ENCODE peak calls at places on chromosomes 11 and 22, in eight cellular contexts. X, W, N, U, P, H, D and E are unnamed samples.
A peak's percentile ranks its signal among the peaks of the same experiment; 100 is the strongest.

GRCh38 chr11:118128821-118129474 is 23.7 kb downstream of the SCN4B start:
- DNase-seq in X (no peak), W (no peak), N (no peak), U (no peak), P (no peak), H (no peak), D (no peak), E (no peak)

GRCh38 chr11:3052109-3052479 is 5.1 kb downstream of the CARS1 start:
- DNase-seq in X (no peak), W (no peak), N (no peak), U (no peak), P (no peak), H (no peak), D (no peak), E (no peak)

GRCh38 chr11:70549386-70549785 is 151.1 kb downstream of the CTTN start:
- DNase-seq in X (no peak), W (no peak), N (no peak), U (no peak), P (peak; percentile 37), H (no peak), D (no peak), E (no peak)

GRCh38 chr22:18947905-18948304 is 11.8 kb upstream of the PRODH start:
- DNase-seq in X (no peak), W (no peak), N (no peak), U (no peak), P (no peak), H (peak; percentile 12), D (no peak), E (peak; percentile 56)

GRCh38 chr11:2583605-2583958 is 116.2 kb downstream of the KCNQ1OT1 start:
- DNase-seq in X (no peak), W (no peak), N (no peak), U (no peak), P (peak; percentile 31), H (no peak), D (no peak), E (no peak)

GRCh38 chr22:42938449-42938848 is 76.5 kb downstream of the PACSIN2 start:
- DNase-seq in X (no peak), W (no peak), N (no peak), U (no peak), P (no peak), H (no peak), D (no peak), E (no peak)

GRCh38 chr22:25232301-25232700 is 12.9 kb downstream of the CRYBB2 start:
- DNase-seq in X (no peak), W (no peak), N (no peak), U (no peak), P (no peak), H (no peak), D (peak; percentile 59), E (no peak)

GRCh38 chr22:38137876-38138687 is 27.6 kb upstream of the BAIAP2L2 start:
- DNase-seq in X (no peak), W (no peak), N (no peak), U (no peak), P (no peak), H (no peak), D (no peak), E (peak; percentile 69)

GRCh38 chr22:38419121-38419863 is 35.7 kb downstream of the KCNJ4 start:
- DNase-seq in X (no peak), W (no peak), N (no peak), U (no peak), P (peak; percentile 56), H (no peak), D (no peak), E (no peak)

GRCh38 chr11:3123761-3124733 is 41.1 kb downstream of the OSBPL5 start:
- DNase-seq in X (peak; percentile 63), W (no peak), N (peak; percentile 88), U (no peak), P (peak; percentile 82), H (peak; percentile 80), D (peak; percentile 94), E (peak; percentile 94)

GRCh38 chr11:83480811-83481210 is 194.6 kb upstream of the CCDC90B start:
- DNase-seq in X (no peak), W (no peak), N (no peak), U (peak; percentile 9), P (no peak), H (no peak), D (no peak), E (no peak)

GRCh38 chr22:30970356-30970746 is 1.3 kb downstream of the TUG1 start:
- DNase-seq in X (no peak), W (no peak), N (no peak), U (no peak), P (no peak), H (no peak), D (no peak), E (no peak)
- H3K9me3 ChIP-seq in X (peaks cover 9% of the 10 kb centered on the region), W (peaks cover 50% of the 10 kb centered on the region), N (peaks cover 15% of the 10 kb centered on the region), U (peaks cover 46% of the 10 kb centered on the region), P (peaks cover 23% of the 10 kb centered on the region), H (peaks cover 4% of the 10 kb centered on the region), D (peaks cover 15% of the 10 kb centered on the region), E (peaks cover 30% of the 10 kb centered on the region)

GRCh38 chr22:49392841-49393510 is 434.7 kb downstream of the BRD1 start:
- DNase-seq in X (no peak), W (no peak), N (no peak), U (no peak), P (no peak), H (no peak), D (no peak), E (peak; percentile 33)

GRCh38 chr22:49395617-49396016 is 432.1 kb downstream of the BRD1 start:
- DNase-seq in X (no peak), W (no peak), N (no peak), U (no peak), P (no peak), H (no peak), D (no peak), E (no peak)

GRCh38 chr22:49392247-49392646 is 435.4 kb downstream of the BRD1 start:
- DNase-seq in X (no peak), W (no peak), N (no peak), U (no peak), P (no peak), H (no peak), D (no peak), E (no peak)

GRCh38 chr22:49393526-49393925 is 434.1 kb downstream of the BRD1 start:
- DNase-seq in X (no peak), W (no peak), N (no peak), U (no peak), P (no peak), H (no peak), D (no peak), E (no peak)

GRCh38 chr22:49394116-49394785 is 433.4 kb downstream of the BRD1 start:
- DNase-seq in X (no peak), W (no peak), N (no peak), U (no peak), P (no peak), H (peak; percentile 9), D (no peak), E (peak; percentile 18)
- H3K9me3 ChIP-seq in X (no peaks in the 10 kb centered on the region), W (no peaks in the 10 kb centered on the region), N (peaks cover 77% of the 10 kb centered on the region), U (no peaks in the 10 kb centered on the region), P (peaks cover 2% of the 10 kb centered on the region), H (no peaks in the 10 kb centered on the region), D (peaks cover 58% of the 10 kb centered on the region), E (no peaks in the 10 kb centered on the region)

DNA sequence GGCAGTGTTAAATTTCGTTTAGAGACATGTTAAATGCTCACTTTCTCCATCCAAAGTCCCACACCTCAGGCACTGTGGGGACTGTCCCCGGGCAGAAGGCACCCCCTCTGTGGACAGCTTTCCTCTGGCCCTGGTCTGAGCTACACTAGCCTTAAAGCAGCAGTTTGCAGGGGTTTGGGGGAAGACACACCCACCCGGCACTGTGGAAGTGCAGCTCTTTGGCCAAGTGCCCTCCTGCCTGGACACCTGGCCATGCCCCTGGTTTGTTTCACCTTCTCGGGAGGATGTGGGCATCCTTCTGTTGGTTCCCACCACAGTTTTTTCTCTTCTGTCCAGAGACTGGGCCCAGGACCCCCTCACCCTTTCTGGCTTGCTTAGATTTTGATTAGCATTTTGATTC is 1254.7 kb downstream of the BRD1 start:
- DNase-seq in X (no peak), W (no peak), N (no peak), U (no peak), P (peak; percentile 4), H (no peak), D (no peak), E (no peak)
- H3K9me3 ChIP-seq in X (peaks cover 6% of the 10 kb centered on the region), W (no peaks in the 10 kb centered on the region), N (peaks cover 54% of the 10 kb centered on the region), U (peaks cover 8% of the 10 kb centered on the region), P (peaks cover 9% of the 10 kb centered on the region), H (no peaks in the 10 kb centered on the region), D (peaks cover 19% of the 10 kb centered on the region), E (no peaks in the 10 kb centered on the region)

GRCh38 chr11:99505831-99506230 is 485.1 kb downstream of the CNTN5 start:
- DNase-seq in X (no peak), W (no peak), N (no peak), U (no peak), P (no peak), H (no peak), D (no peak), E (no peak)

GRCh38 chr11:99513368-99513767 is 492.6 kb downstream of the CNTN5 start:
- DNase-seq in X (no peak), W (no peak), N (no peak), U (no peak), P (no peak), H (no peak), D (no peak), E (no peak)

GRCh38 chr11:99505319-99505718 is 484.6 kb downstream of the CNTN5 start:
- DNase-seq in X (no peak), W (no peak), N (peak; percentile 59), U (no peak), P (no peak), H (no peak), D (no peak), E (no peak)

GRCh38 chr11:99509863-99510262 is 489.1 kb downstream of the CNTN5 start:
- DNase-seq in X (no peak), W (no peak), N (no peak), U (no peak), P (no peak), H (no peak), D (no peak), E (no peak)
- H3K9me3 ChIP-seq in X (no peaks in the 10 kb centered on the region), W (no peaks in the 10 kb centered on the region), N (no peaks in the 10 kb centered on the region), U (no peaks in the 10 kb centered on the region), P (no peaks in the 10 kb centered on the region), H (no peaks in the 10 kb centered on the region), D (no peaks in the 10 kb centered on the region), E (no peaks in the 10 kb centered on the region)

GRCh38 chr11:110929129-110929528 is 216.9 kb upstream of the ARHGAP20 start:
- DNase-seq in X (no peak), W (no peak), N (no peak), U (no peak), P (no peak), H (no peak), D (no peak), E (no peak)
- H3K9me3 ChIP-seq in X (no peaks in the 10 kb centered on the region), W (no peaks in the 10 kb centered on the region), N (no peaks in the 10 kb centered on the region), U (no peaks in the 10 kb centered on the region), P (no peaks in the 10 kb centered on the region), H (no peaks in the 10 kb centered on the region), D (no peaks in the 10 kb centered on the region), E (no peaks in the 10 kb centered on the region)

DNA sequence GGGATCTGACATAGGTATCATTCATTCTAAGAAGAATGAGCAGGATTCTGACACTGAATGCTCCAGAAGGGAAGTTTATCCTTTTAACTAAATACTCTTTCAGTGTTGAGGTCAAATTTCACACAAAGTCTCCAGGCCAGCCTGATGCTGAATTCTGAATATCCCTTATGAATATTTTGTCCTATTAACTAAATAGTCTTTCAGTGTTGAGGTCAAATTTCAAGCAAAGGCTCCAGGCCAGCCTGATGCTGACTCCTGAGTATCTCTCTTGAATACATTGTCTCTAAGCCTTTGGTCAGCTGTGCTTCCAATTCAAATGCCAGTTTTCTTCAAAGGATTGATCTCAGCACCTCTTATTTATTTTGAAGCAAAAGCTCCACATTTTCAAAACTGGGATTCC is 676.8 kb downstream of the NTM start:
- DNase-seq in X (no peak), W (no peak), N (no peak), U (no peak), P (no peak), H (no peak), D (no peak), E (no peak)
- H3K9me3 ChIP-seq in X (no peaks in the 10 kb centered on the region), W (no peaks in the 10 kb centered on the region), N (no peaks in the 10 kb centered on the region), U (no peaks in the 10 kb centered on the region), P (no peaks in the 10 kb centered on the region), H (no peaks in the 10 kb centered on the region), D (no peaks in the 10 kb centered on the region), E (no peaks in the 10 kb centered on the region)